ENCODE peak calls at places on chromosomes 4 and X, in five cellular contexts. L, D, W, V and A are unnamed samples.

GRCh38 chr4:147768113-147768512 is 36.2 kb downstream of the ARHGAP10 start:
- DNase-seq in W (no peak), V (no peak), D (no peak), L (peak), A (no peak)

GRCh38 chrX:23782455-23782854 is 518 bp upstream of the SAT1 start:
- DNase-seq in L (no peak), D (no peak), V (no peak), W (peak), A (no peak)

GRCh38 chr4:8272472-8273428 is 3.2 kb downstream of the HTRA3 start:
- DNase-seq in L (no peak), W (no peak), D (no peak), V (peak), A (no peak)

GRCh38 chrX:150257348-150258175 is 105.6 kb upstream of the MAMLD1 start:
- DNase-seq in V (no peak), W (no peak), D (no peak), L (no peak), A (no peak)

GRCh38 chr4:126628933-126629332 is 1003.8 kb upstream of the INTU start:
- DNase-seq in W (no peak), L (no peak), D (no peak), V (no peak), A (no peak)

GRCh38 chr4:176566769-176567168 is 226.0 kb downstream of the VEGFC start:
- DNase-seq in W (no peak), V (no peak), D (no peak), L (no peak), A (no peak)

GRCh38 chr4:10578027-10578426 is 106.5 kb downstream of the CLNK start:
- DNase-seq in L (no peak), D (peak), V (no peak), W (no peak), A (no peak)

GRCh38 chr4:47184071-47184470 is 152.7 kb downstream of the GABRB1 start:
- DNase-seq in V (no peak), L (no peak), W (no peak), D (no peak), A (no peak)

GRCh38 chrX:49273181-49273727 is 3.7 kb downstream of the PPP1R3F start:
- DNase-seq in D (no peak), L (no peak), W (no peak), V (no peak), A (no peak)

GRCh38 chr4:128468485-128468989 is 180.9 kb upstream of the PGRMC2 start:
- DNase-seq in W (no peak), L (no peak), V (peak), D (no peak), A (no peak)

GRCh38 chrX:122091571-122091970 is 1044.2 kb downstream of the GLUD2 start:
- DNase-seq in W (no peak), V (no peak), D (no peak), L (no peak), A (no peak)

GRCh38 chr4:108743021-108743420 is 19.8 kb downstream of the ETNPPL start:
- DNase-seq in V (no peak), D (no peak), L (no peak), W (no peak), A (no peak)

GRCh38 chr4:40199999-40200880 is 3.4 kb downstream of the RHOH start:
- DNase-seq in D (peak), L (no peak), V (no peak), W (no peak), A (peak)

GRCh38 chr4:140291259-140291658 is 82.2 kb upstream of the SCOC start:
- DNase-seq in V (no peak), D (no peak), L (no peak), W (no peak), A (no peak)

GRCh38 chr4:2105559-2105958 is 46.4 kb downstream of the NAT8L start:
- DNase-seq in D (no peak), V (no peak), L (no peak), W (no peak), A (no peak)

GRCh38 chrX:24464836-24465523 is at the start of gene PDK3:
- DNase-seq in D (peak), L (peak), W (peak), V (peak), A (peak)

GRCh38 chr4:15355464-15355863 is 72.4 kb upstream of the C1QTNF7 start:
- DNase-seq in D (no peak), V (no peak), L (no peak), W (no peak), A (no peak)

GRCh38 chr4:153166971-153167501 is 37.2 kb upstream of the TRIM2 start:
- DNase-seq in D (no peak), W (peak), L (no peak), V (no peak), A (no peak)

GRCh38 chrX:130013661-130014060 is 31.2 kb downstream of the BCORL1 start:
- DNase-seq in W (no peak), L (no peak), D (no peak), V (no peak), A (no peak)

GRCh38 chr4:1026115-1026514 is 14.7 kb downstream of the FGFRL1 start:
- DNase-seq in W (no peak), D (peak), L (peak), V (peak), A (peak)

GRCh38 chr4:80577991-80578390 is 242.5 kb downstream of the CFAP299 start:
- DNase-seq in D (no peak), W (no peak), V (no peak), L (no peak), A (no peak)

GRCh38 chr4:123588631-123589223 is 192.1 kb downstream of the SPRY1 start:
- DNase-seq in V (no peak), L (peak), D (peak), W (peak), A (peak)

GRCh38 chr4:1532549-1533395 is 126.5 kb upstream of the NKX1-1 start:
- DNase-seq in V (no peak), W (no peak), D (no peak), L (no peak), A (no peak)

GRCh38 chrX:49910344-49910743 is 12.1 kb upstream of the CLCN5 start:
- DNase-seq in L (no peak), W (no peak), V (no peak), D (no peak), A (no peak)

GRCh38 chr4:170247585-170247984 is 157.8 kb upstream of the AADAT start:
- DNase-seq in L (no peak), D (no peak), V (no peak), W (no peak), A (no peak)

GRCh38 chr4:85928775-85929585 is 430.9 kb downstream of the MAPK10 start:
- DNase-seq in L (no peak), W (peak), V (no peak), D (peak), A (no peak)

GRCh38 chr4:112857461-112857860 is 192.0 kb upstream of the ANK2 start:
- DNase-seq in V (no peak), L (no peak), D (no peak), W (no peak), A (no peak)

GRCh38 chr4:104591505-104591904 is 96.8 kb upstream of the CXXC4 start:
- DNase-seq in V (no peak), L (no peak), W (no peak), D (no peak), A (no peak)

GRCh38 chr4:153763404-153763803 is 3.6 kb upstream of the RNF175 start:
- DNase-seq in V (no peak), W (no peak), L (no peak), D (no peak), A (no peak)

GRCh38 chrX:24241822-24242648 is 71.8 kb downstream of the SUPT20HL2 start:
- DNase-seq in L (peak), V (peak), W (peak), D (no peak), A (peak)

GRCh38 chrX:40720386-40720785 is 15.0 kb downstream of the MED14 start:
- DNase-seq in W (no peak), L (no peak), V (no peak), D (no peak), A (no peak)

GRCh38 chr4:150999091-150999490 is 16.0 kb downstream of the LRBA start:
- DNase-seq in W (no peak), V (no peak), D (no peak), L (no peak), A (no peak)

GRCh38 chrX:101595739-101596419 is 21.9 kb downstream of the ARMCX6 start:
- DNase-seq in L (peak), V (peak), W (peak), D (peak), A (peak)

GRCh38 chrX:109389917-109390316 is 92.0 kb downstream of the GUCY2F start:
- DNase-seq in W (no peak), V (no peak), D (no peak), L (no peak), A (peak)

GRCh38 chrX:21723814-21724213 is 34.1 kb downstream of the SMPX start:
- DNase-seq in L (no peak), V (peak), D (no peak), W (no peak), A (no peak)

GRCh38 chr4:175705407-175705806 is 106.7 kb downstream of the GPM6A start:
- DNase-seq in V (peak), W (no peak), L (peak), D (no peak), A (no peak)

DNA sequence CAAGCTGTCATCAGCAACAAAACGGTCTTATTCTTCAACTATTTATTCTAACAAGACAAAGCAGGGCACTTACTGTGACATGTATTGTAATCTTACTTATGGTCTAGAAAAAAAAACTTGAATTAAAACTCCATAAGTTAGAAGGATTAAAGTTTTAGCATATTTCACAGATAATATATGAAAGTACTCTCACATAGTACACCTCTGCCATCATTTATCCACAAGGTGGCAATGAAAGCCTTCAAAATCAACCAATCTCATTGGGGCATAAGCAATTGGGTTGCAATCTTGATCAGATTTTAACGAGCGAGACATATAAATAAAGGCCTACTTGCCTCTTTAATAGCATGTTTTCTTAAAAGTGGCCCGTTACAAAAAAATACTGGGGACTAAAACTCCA is 1382.9 kb downstream of the FAM133A start:
- DNase-seq in V (no peak), D (no peak), L (no peak), W (no peak), A (peak)
- TF ChIP-seq FOXM1 in V (no peak), D (no peak), L (no peak), W (no peak), A (no peak)

GRCh38 chr4:19678763-19679162 is 572.9 kb upstream of the SLIT2 start:
- DNase-seq in V (no peak), L (no peak), W (no peak), D (no peak), A (no peak)

DNA sequence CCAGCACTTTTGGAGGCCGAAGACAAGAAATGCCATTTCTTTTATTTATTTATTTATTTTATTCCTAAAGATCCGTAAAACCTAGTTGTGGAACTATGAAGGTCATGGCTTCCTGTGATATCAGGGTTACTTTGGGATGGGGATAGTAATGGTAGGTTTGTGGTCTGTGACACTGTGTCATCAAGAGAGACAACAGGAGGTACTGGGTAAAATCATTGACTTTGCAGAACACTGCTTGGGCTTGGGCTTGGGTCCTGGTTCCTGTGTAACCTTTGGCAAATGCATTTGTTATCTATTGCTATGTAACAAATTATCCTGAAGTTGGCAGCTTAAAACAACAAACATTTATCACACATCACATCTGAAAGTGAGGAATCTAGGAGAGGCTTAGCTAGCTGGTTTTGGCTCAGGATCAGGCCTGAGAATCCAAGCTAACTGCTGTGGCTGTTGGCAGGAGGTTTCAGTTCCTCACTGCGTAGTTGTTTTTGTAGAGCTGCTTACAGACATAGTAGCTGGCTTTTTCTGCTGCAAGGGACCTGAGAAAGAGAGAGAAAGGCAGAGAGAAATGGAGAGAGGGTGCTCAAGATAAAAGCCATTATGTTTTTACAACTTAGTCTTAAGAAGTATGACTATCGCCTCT is 576.4 kb upstream of the SLIT2 start:
- DNase-seq in D (no peak), V (no peak), W (no peak), L (no peak), A (no peak)
- TF ChIP-seq FOXM1 in D (no peak), V (no peak), W (no peak), L (no peak), A (no peak)

GRCh38 chr4:149168645-149169044 is 647.0 kb downstream of the IQCM start:
- DNase-seq in W (no peak), L (no peak), V (no peak), D (no peak), A (no peak)

GRCh38 chr4:149164282-149164681 is 651.4 kb downstream of the IQCM start:
- DNase-seq in V (no peak), D (no peak), L (no peak), W (no peak), A (no peak)

GRCh38 chr4:149166365-149166764 is 649.3 kb downstream of the IQCM start:
- DNase-seq in L (no peak), D (no peak), V (no peak), W (no peak), A (no peak)

GRCh38 chr4:149161247-149161646 is 654.4 kb downstream of the IQCM start:
- DNase-seq in V (no peak), W (no peak), L (no peak), D (no peak), A (no peak)

GRCh38 chr4:149166886-149167285 is 648.8 kb downstream of the IQCM start:
- DNase-seq in D (no peak), W (no peak), V (no peak), L (no peak), A (no peak)
- TF ChIP-seq FOXM1 in D (no peak), W (no peak), V (no peak), L (no peak), A (no peak)

GRCh38 chrX:64093761-64094160 is 111.7 kb downstream of the AMER1 start:
- DNase-seq in W (no peak), D (no peak), V (peak), L (no peak), A (peak)
- TF ChIP-seq FOXM1 in W (no peak), D (no peak), V (no peak), L (no peak), A (no peak)

GRCh38 chrX:154011376-154012335 is 8.0 kb downstream of the IRAK1 start:
- DNase-seq in V (no peak), L (no peak), W (no peak), D (no peak), A (no peak)

GRCh38 chrX:154012336-154012991 is 7.2 kb downstream of the IRAK1 start:
- DNase-seq in D (no peak), L (no peak), V (no peak), W (peak), A (no peak)

GRCh38 chrX:154010330-154011087 is 9.2 kb downstream of the IRAK1 start:
- DNase-seq in W (peak), V (no peak), L (no peak), D (no peak), A (no peak)

GRCh38 chrX:154006965-154007364 is 12.7 kb downstream of the IRAK1 start:
- DNase-seq in D (no peak), W (no peak), L (no peak), V (no peak), A (no peak)

DNA sequence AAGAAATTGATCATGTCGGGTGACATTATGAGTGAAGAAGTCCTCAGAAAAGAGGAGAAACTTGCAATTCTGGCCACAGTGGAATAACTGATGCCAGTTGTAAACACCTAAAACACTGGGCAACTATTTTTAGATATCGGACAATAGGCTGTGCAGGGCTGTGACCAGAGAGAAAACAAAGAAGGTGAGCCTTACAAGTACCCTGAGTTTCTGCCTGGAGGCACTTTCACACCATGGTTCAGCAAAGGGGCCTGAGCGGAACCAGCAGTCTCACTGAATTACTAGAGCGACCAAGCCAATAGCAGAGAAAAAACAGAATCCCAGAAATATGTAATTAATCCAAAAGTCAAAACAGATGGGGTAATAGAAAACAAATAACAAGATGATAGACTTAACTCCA is 11.2 kb downstream of the IRAK1 start:
- DNase-seq in W (no peak), D (no peak), L (no peak), V (peak), A (no peak)
- TF ChIP-seq FOXM1 in W (no peak), D (no peak), L (no peak), V (no peak), A (no peak)